ENCODE peak calls at places on chromosome 21, in six cellular contexts. V is H7, Z is heart left ventricle, K is nucleus accumbens, X is NCI-H774, N is right cardiac atrium. J is an unnamed sample.

GRCh38 chr21:45709127-45709526 is 65.6 kb downstream of the PCBP3 start:
- DNase-seq in V (no peak), Z (no peak), K (no peak), X (no peak), N (no peak), J (no peak)

GRCh38 chr21:41606706-41607105 is 98.7 kb upstream of the TMPRSS2 start:
- DNase-seq in V (no peak), Z (no peak), K (no peak), X (no peak), N (no peak), J (no peak)

GRCh38 chr21:45045481-45045880 is 28.9 kb upstream of the ADARB1 start:
- DNase-seq in V (no peak), Z (no peak), K (no peak), X (no peak), N (no peak), J (no peak)

GRCh38 chr21:45000637-45001133 is 60.9 kb downstream of the SLX9 start:
- DNase-seq in V (no peak), Z (peak; percentile 18), K (no peak), X (no peak), N (peak; percentile 26), J (no peak)

GRCh38 chr21:38498057-38498833 is at the start of gene ERG:
- DNase-seq in V (no peak), Z (peak; percentile 67), K (no peak), X (no peak), N (no peak), J (no peak)

GRCh38 chr21:32727728-32728454 is at the start of gene SYNJ1:
- DNase-seq in V (peak; percentile 95), Z (peak; percentile 98), K (peak; percentile 96), X (peak; percentile 91), N (peak; percentile 98), J (peak; percentile 98)

GRCh38 chr21:35211767-35212166 is 162.7 kb upstream of the RUNX1 start:
- DNase-seq in V (no peak), Z (no peak), K (no peak), X (no peak), N (no peak), J (no peak)

GRCh38 chr21:27248791-27249190 is 281.9 kb upstream of the ADAMTS5 start:
- DNase-seq in V (no peak), Z (no peak), K (no peak), X (no peak), N (no peak), J (no peak)

GRCh38 chr21:16324630-16325029 is 594.8 kb downstream of the USP25 start:
- DNase-seq in V (no peak), Z (no peak), K (no peak), X (no peak), N (no peak), J (no peak)

GRCh38 chr21:45942011-45942546 is 39.5 kb upstream of the COL6A1 start:
- DNase-seq in V (peak; percentile 46), Z (peak; percentile 11), K (no peak), X (no peak), N (no peak), J (no peak)

GRCh38 chr21:43362928-43363314 is 64.0 kb downstream of the SIK1 start:
- DNase-seq in V (no peak), Z (no peak), K (no peak), X (no peak), N (peak; percentile 55), J (no peak)

GRCh38 chr21:35981514-35982070 is 78.7 kb downstream of the SETD4 start:
- DNase-seq in V (no peak), Z (no peak), K (no peak), X (no peak), N (no peak), J (no peak)

GRCh38 chr21:42156690-42157605 is 62.0 kb upstream of the ABCG1 start:
- DNase-seq in V (peak; percentile 47), Z (no peak), K (peak; percentile 91), X (no peak), N (peak; percentile 71), J (no peak)

GRCh38 chr21:36661511-36662309 is 37.2 kb upstream of the SIM2 start:
- DNase-seq in V (peak; percentile 67), Z (peak; percentile 36), K (no peak), X (peak; percentile 21), N (no peak), J (peak; percentile 53)

GRCh38 chr21:17512245-17513213 is at the start of gene CXADR:
- DNase-seq in V (peak; percentile 97), Z (peak; percentile 80), K (peak; percentile 83), X (peak; percentile 91), N (peak; percentile 88), J (peak; percentile 64)

GRCh38 chr21:44950016-44950326 is 10.1 kb downstream of the SLX9 start:
- DNase-seq in V (no peak), Z (no peak), K (no peak), X (no peak), N (no peak), J (no peak)

GRCh38 chr21:14773777-14774345 is 227.7 kb upstream of the SAMSN1 start:
- DNase-seq in V (peak; percentile 50), Z (peak; percentile 32), K (peak; percentile 5), X (peak; percentile 15), N (peak; percentile 65), J (no peak)

GRCh38 chr21:23394458-23394857 is 2212.8 kb downstream of the MRPL39 start:
- DNase-seq in V (no peak), Z (no peak), K (no peak), X (no peak), N (no peak), J (no peak)